ENCODE peak calls at places on chromosomes 3 and 15, in six cellular contexts. S is SK-N-SH, D is HFF-Myc, W is omental fat pad, A is A549, M is testis. N is an unnamed sample.

GRCh38 chr3:89144080-89144479 is 36.7 kb downstream of the EPHA3 start:
- DNase-seq in M (no peak), A (no peak), W (no peak), S (no peak), D (no peak), N (no peak)

GRCh38 chr3:81920805-81921204 is 159.4 kb upstream of the GBE1 start:
- DNase-seq in S (peak; percentile 12), A (no peak), W (no peak), D (peak; percentile 89), M (peak; percentile 21), N (no peak)

GRCh38 chr3:184133840-184134745 is 1.1 kb upstream of the EIF2B5 start:
- DNase-seq in A (peak; percentile 85), S (peak; percentile 79), W (peak; percentile 43), M (peak; percentile 92), D (peak; percentile 67), N (peak; percentile 68)

GRCh38 chr15:39687965-39688364 is 94.7 kb downstream of the FSIP1 start:
- DNase-seq in M (no peak), S (no peak), W (no peak), D (no peak), A (no peak), N (no peak)

GRCh38 chr3:157142315-157142714 is 17.6 kb downstream of the CCNL1 start:
- DNase-seq in S (no peak), M (no peak), D (no peak), W (no peak), A (no peak), N (no peak)

GRCh38 chr3:147458995-147459704 is 50.0 kb downstream of the ZIC1 start:
- DNase-seq in W (no peak), M (no peak), D (no peak), A (no peak), S (no peak), N (no peak)

GRCh38 chr15:47582283-47582682 is 135.0 kb upstream of the SEMA6D start:
- DNase-seq in M (no peak), W (no peak), S (no peak), A (no peak), D (no peak), N (no peak)

GRCh38 chr15:58065011-58065444 is 483 bp downstream of the ALDH1A2 start:
- DNase-seq in M (peak; percentile 51), A (no peak), W (no peak), S (no peak), D (no peak), N (no peak)

GRCh38 chr3:55770077-55770476 is 283.0 kb upstream of the WNT5A start:
- DNase-seq in M (no peak), A (peak; percentile 0), S (peak; percentile 7), W (no peak), D (no peak), N (no peak)

GRCh38 chr15:55290361-55291057 is 896 bp upstream of the RAB27A start:
- DNase-seq in S (peak; percentile 91), A (peak; percentile 81), M (peak; percentile 89), D (peak; percentile 52), W (peak; percentile 69), N (peak; percentile 86)

GRCh38 chr3:33317963-33318708 is 40.9 kb downstream of the FBXL2 start:
- DNase-seq in W (no peak), D (no peak), A (peak; percentile 31), S (no peak), M (no peak), N (no peak)

GRCh38 chr3:72959336-72959735 is 37.3 kb upstream of the PPP4R2 start:
- DNase-seq in A (no peak), W (no peak), D (no peak), M (no peak), S (no peak), N (no peak)

GRCh38 chr3:24069045-24069444 is 124.0 kb downstream of the NR1D2 start:
- DNase-seq in W (no peak), D (no peak), A (peak; percentile 34), M (no peak), S (no peak), N (no peak)

GRCh38 chr3:31590650-31591049 is 57.9 kb downstream of the STT3B start:
- DNase-seq in A (no peak), W (no peak), D (no peak), M (no peak), S (no peak), N (no peak)

GRCh38 chr3:135865085-135865484 is 100.4 kb upstream of the PPP2R3A start:
- DNase-seq in M (no peak), A (no peak), S (no peak), W (no peak), D (peak; percentile 22), N (no peak)

DNA sequence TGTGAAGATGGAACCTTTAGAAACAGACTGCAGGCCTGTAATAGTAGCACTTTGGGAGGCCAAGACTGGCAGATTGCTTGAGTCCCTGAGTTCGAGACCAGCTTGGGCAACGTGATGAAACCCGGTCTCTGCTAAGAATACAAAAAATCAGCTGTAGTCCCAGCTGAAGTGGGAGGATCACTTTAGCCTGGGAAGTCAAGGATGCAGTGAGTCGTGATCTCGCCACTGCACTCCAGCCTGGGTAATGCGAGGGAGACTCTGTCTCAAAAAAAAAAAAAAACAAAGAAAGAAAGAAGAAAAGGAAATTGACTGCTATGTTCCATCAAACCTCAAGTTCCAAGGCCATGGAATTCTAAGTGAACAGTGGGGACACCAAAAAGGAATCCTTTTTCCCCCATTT is 2.2 kb downstream of the EOGT start:
- DNase-seq in D (no peak), M (no peak), S (no peak), A (no peak), W (no peak), N (no peak)
- TF ChIP-seq CTCF in D (no peak), M (no peak), S (no peak), A (no peak), W (no peak), N (no peak)

GRCh38 chr3:143235614-143236204 is 116.1 kb downstream of the CHST2 start:
- DNase-seq in M (no peak), A (no peak), S (no peak), D (no peak), W (no peak), N (no peak)
- TF ChIP-seq CTCF in M (no peak), A (no peak), S (no peak), D (no peak), W (no peak), N (no peak)

DNA sequence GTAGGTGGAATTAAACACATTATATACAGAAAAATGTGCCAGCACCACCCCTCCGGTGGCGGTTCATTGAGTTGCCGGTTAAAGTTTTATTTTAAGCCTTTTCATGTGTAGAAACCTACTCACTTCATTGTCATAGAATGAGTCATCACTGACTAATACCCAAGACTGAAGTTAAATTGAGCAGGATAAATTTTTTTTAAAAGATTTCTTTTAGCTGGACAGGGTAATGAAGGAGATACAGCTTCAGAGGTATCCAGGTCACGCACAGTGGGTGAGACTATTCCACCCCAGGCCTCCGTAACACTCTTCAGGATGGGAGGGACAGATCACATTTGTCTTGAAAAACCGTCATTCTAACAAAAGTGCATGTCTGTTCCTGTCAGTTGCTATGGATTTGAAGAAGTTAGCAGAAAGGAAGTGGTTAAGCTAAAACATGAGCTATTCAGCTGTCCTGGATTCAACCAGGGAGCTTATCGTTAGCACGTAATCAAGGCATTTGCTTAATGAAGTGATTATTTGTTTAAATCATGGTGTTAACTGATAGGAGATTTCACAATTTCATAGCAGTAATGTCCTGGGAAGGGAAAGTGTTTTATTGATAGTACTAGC is 23.3 kb downstream of the WHAMM start:
- DNase-seq in W (no peak), S (no peak), A (peak; percentile 56), M (no peak), D (peak; percentile 70), N (peak; percentile 71)
- TF ChIP-seq CTCF in W (no peak), S (peak; percentile 37), A (no peak), M (no peak), D (no peak), N (no peak)

DNA sequence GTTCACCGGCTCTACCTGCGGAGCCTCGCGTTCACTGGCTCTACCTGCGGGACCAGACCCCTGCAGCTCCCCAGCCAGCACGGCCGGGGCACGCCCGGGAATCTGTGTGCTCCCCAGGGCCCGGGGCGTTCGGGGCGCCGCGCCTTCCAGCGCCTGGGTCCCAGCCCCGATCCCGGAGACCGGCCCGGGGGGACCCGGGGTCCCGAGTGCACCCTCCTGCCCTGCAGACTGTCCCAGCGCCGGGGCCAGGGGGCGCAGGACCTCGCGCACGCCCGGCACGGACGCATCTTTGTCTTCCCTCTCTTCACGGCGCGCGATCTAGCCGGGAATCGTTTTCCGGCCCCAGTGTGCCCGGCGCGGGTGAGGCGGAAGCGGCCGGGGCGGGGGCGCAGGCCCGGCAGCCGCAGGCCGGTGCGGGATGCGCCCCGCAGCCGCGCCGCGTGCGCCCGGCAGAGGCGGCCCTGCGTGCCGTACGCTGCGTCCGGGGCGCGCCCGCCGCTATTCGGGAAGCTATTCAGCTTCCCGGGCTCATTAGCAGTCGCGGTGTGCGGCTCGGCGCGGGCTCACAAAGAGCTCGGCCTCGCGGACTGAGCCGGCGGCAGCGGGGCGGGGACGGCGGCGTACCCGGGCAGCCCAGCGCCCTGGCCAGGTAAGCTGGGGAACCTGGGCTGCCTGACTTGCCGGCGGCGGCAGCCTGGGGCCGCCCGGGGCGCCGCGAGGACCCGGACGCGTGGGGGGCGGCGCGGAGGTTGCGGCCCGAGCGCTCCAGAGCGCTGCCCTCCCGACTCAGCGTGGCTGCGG is at the start of gene APBA2:
- DNase-seq in S (peak; percentile 87), D (no peak), M (peak; percentile 32), A (peak; percentile 55), W (no peak), N (no peak)
- TF ChIP-seq CTCF in S (no peak), D (peak; percentile 1), M (no peak), A (peak; percentile 29), W (no peak), N (no peak)

DNA sequence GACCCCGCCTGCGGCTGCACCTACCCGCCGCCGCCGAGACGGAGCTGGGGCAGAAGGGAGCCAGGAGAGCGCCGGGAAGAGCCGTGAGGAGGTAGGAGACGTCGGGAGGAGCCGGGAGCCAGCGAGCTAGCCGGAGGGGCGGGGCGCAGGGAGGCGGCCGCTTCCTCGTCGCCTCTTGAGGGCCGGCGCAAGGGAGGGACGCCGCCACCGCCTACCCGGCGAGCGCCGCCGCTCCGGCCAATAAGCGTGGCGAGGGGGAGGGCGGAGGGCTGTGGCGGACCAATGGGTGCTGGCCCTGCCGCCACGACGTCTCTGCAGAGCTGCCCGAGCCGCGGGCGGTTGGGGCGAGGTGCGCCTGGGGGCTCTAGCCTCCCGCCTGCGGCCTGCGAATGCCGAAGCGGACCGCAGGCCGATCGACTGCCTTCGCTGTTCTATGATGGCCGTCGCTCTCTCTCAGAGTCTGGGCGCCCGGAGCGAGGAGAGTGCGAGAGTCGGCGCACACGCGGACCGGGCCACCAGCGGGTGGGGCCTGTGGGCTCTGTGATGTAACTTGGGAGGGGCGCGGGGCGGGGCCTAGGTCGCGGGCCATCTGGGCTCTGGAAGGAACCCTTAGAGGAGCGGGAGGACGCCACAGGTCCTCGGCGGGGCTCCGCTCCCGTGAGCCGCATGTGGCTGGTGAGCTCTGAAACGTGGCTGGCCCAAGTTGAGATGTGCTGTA is 72.7 kb upstream of the MAP4 start:
- DNase-seq in W (peak; percentile 95), M (peak; percentile 98), D (peak; percentile 74), A (peak; percentile 96), S (peak; percentile 97), N (peak; percentile 97)
- TF ChIP-seq CTCF in W (no peak), M (no peak), D (no peak), A (no peak), S (no peak), N (no peak)

N was measured in GM20000.